ENCODE peak calls at places on chromosomes 6 and 20, in nine cellular contexts. Y is small intestine, T is cardiac muscle cell, U is fibroblast of villous mesenchyme, F is Karpas-422, L is BE2C, H is pancreas, J is bronchial epithelial cell, X is AG04449. I is an unnamed sample.
A peak's percentile ranks its signal among the peaks of the same experiment; 100 is the strongest.

GRCh38 chr6:112282217-112282616 is 27.9 kb upstream of the LAMA4 start:
- DNase-seq in T (peak; percentile 91), H (no peak), L (peak; percentile 60), Y (no peak), U (peak; percentile 86), X (peak; percentile 80), F (no peak), J (peak; percentile 64), I (peak; percentile 55)

GRCh38 chr6:39157511-39157910 is 42.5 kb upstream of the SAYSD1 start:
- DNase-seq in J (no peak), F (no peak), Y (no peak), H (no peak), L (no peak), U (no peak), X (no peak), T (peak; percentile 18), I (no peak)

GRCh38 chr6:41682497-41682961 is 44.3 kb downstream of the MDFI start:
- DNase-seq in U (no peak), F (no peak), X (no peak), H (peak; percentile 60), T (no peak), J (no peak), Y (no peak), L (no peak), I (no peak)

GRCh38 chr6:13119549-13119948 is 208.8 kb downstream of the TBC1D7 start:
- DNase-seq in F (no peak), H (peak; percentile 29), X (no peak), L (no peak), U (no peak), Y (no peak), J (no peak), T (no peak), I (no peak)

GRCh38 chr20:33732166-33732970 is 572 bp downstream of the ZNF341 start:
- DNase-seq in Y (peak; percentile 87), U (peak; percentile 86), X (no peak), F (peak; percentile 96), H (peak; percentile 97), L (peak; percentile 93), J (peak; percentile 50), T (no peak), I (peak; percentile 93)

GRCh38 chr20:17971571-17972013 is 2.8 kb downstream of the MGME1 start:
- DNase-seq in U (peak; percentile 56), H (no peak), J (no peak), Y (peak; percentile 27), X (peak; percentile 72), F (peak; percentile 60), L (no peak), T (peak; percentile 48), I (no peak)

GRCh38 chr6:36204068-36204753 is 7.7 kb downstream of the BRPF3 start:
- DNase-seq in F (no peak), J (no peak), L (no peak), T (no peak), U (no peak), Y (peak; percentile 51), H (no peak), X (no peak), I (no peak)

GRCh38 chr6:21628162-21628561 is 34.6 kb downstream of the SOX4 start:
- DNase-seq in Y (no peak), T (no peak), F (no peak), X (no peak), L (no peak), U (no peak), H (no peak), J (no peak), I (no peak)

GRCh38 chr20:36153754-36154695 is 515 bp upstream of the EPB41L1 start:
- DNase-seq in Y (peak; percentile 49), X (no peak), L (peak; percentile 96), J (peak; percentile 31), U (peak; percentile 52), H (peak; percentile 92), T (peak; percentile 89), F (no peak), I (peak; percentile 87)

GRCh38 chr6:14542670-14543366 is 425.2 kb downstream of the CD83 start:
- DNase-seq in Y (no peak), X (no peak), L (peak; percentile 15), T (no peak), J (peak; percentile 82), F (no peak), U (peak; percentile 17), H (no peak), I (no peak)

GRCh38 chr6:146901940-146902816 is 302.0 kb upstream of the STXBP5 start:
- DNase-seq in H (no peak), L (no peak), Y (no peak), F (peak; percentile 42), U (peak; percentile 41), T (no peak), X (no peak), J (peak; percentile 21), I (no peak)

GRCh38 chr6:150142304-150142656 is 564 bp upstream of the PPP1R14C start:
- DNase-seq in F (no peak), L (no peak), J (peak; percentile 94), T (peak; percentile 20), Y (no peak), X (no peak), H (no peak), U (no peak), I (no peak)

GRCh38 chr20:32855387-32855786 is 3.3 kb upstream of the EFCAB8 start:
- DNase-seq in U (no peak), L (no peak), F (no peak), X (no peak), Y (no peak), H (no peak), T (no peak), J (no peak), I (no peak)

GRCh38 chr6:56497270-56497669 is 145.4 kb downstream of the DST start:
- DNase-seq in Y (no peak), F (no peak), H (no peak), T (no peak), J (no peak), X (no peak), L (no peak), U (peak; percentile 55), I (no peak)

GRCh38 chr6:32947552-32948465 is 5.1 kb downstream of the HLA-DMA start:
- DNase-seq in H (no peak), X (no peak), T (peak; percentile 43), J (peak; percentile 62), U (peak; percentile 36), L (peak; percentile 28), F (peak; percentile 75), Y (peak; percentile 75), I (no peak)

GRCh38 chr20:38229376-38230252 is 30.9 kb downstream of the KIAA1755 start:
- DNase-seq in X (no peak), H (no peak), J (peak; percentile 19), T (peak; percentile 45), Y (no peak), U (peak; percentile 50), F (peak; percentile 75), L (no peak), I (no peak)

GRCh38 chr6:7053125-7053784 is 54.5 kb upstream of the RREB1 start:
- DNase-seq in H (no peak), J (no peak), L (no peak), T (no peak), X (no peak), U (no peak), F (no peak), Y (peak; percentile 82), I (no peak)

GRCh38 chr6:133062702-133063319 is 178.3 kb upstream of the EYA4 start:
- DNase-seq in U (no peak), H (no peak), L (no peak), J (no peak), Y (no peak), X (no peak), T (no peak), F (no peak), I (no peak)

GRCh38 chr6:14791525-14791924 is 454.3 kb upstream of the JARID2 start:
- DNase-seq in U (peak; percentile 75), H (no peak), X (peak; percentile 36), F (no peak), L (no peak), Y (no peak), T (no peak), J (no peak), I (no peak)

GRCh38 chr6:41615311-41615710 is 23.0 kb upstream of the MDFI start:
- DNase-seq in F (no peak), Y (no peak), X (no peak), T (no peak), H (no peak), J (no peak), U (no peak), L (no peak), I (no peak)

GRCh38 chr6:4772750-4773149 is 3.5 kb upstream of the CDYL start:
- DNase-seq in T (no peak), L (no peak), F (no peak), U (no peak), J (no peak), X (no peak), H (no peak), Y (no peak), I (no peak)
- H3K4me3 ChIP-seq in T (no peak overlapping the region), L (no peak overlapping the region), F (no peak overlapping the region), U (no peak overlapping the region), J (no peak overlapping the region), X (no peak overlapping the region), H (no peak overlapping the region), Y (no peak overlapping the region), I (no peak overlapping the region)

DNA sequence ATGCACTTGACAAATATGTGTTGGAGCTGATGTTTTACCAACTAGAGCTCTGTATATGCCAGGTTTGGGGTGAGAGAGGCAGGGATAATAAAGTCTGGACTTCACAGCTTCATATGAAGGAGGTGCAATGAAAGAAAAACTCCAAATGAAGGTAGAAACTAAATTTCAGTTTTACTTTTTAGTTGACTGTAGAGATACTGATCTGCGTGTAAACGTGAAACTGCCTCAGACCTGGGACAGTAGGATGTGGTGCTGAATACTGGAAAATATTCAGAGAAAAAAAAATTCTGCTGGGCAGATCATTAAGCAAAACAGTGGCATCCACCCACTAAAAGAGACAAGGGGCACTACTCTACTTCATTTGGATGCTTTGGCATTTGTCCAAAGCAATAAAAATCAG is 94.5 kb downstream of the BACH2 start:
- DNase-seq in U (no peak), F (no peak), Y (no peak), H (no peak), L (no peak), T (no peak), X (no peak), J (no peak), I (no peak)
- H3K4me3 ChIP-seq in U (no peak overlapping the region), F (no peak overlapping the region), Y (no peak overlapping the region), H (no peak overlapping the region), L (no peak overlapping the region), T (no peak overlapping the region), X (no peak overlapping the region), J (no peak overlapping the region), I (no peak overlapping the region)

GRCh38 chr6:108118791-108119211 is 44.3 kb upstream of the OSTM1 start:
- DNase-seq in T (no peak), F (no peak), U (no peak), Y (no peak), H (no peak), L (no peak), X (no peak), J (no peak), I (no peak)
- H3K4me3 ChIP-seq in T (peak overlapping the region; percentile 13), F (no peak overlapping the region), U (peak overlapping the region; percentile 28), Y (peak overlapping the region; percentile 66), H (peak overlapping the region; percentile 75), L (peak overlapping the region; percentile 55), X (peak overlapping the region; percentile 38), J (no peak overlapping the region), I (peak overlapping the region; percentile 82)

DNA sequence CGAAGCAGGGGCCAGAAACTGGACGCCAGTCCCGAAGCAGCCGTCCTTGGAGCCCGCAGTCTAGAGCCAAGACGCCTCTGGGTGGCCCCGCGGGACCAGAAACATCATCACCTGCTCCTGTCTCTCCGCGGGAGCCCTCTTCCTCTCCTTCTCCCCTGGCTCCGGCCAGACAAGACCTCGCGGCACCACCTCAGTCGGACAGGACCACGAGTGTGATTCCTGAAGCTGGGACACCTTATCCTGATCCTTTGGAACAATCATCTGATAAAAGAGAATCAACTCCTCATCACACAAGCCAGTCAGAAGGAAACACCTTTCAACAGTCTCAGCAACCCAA is 446 bp downstream of the RSPH4A start:
- DNase-seq in T (peak; percentile 19), J (no peak), F (peak; percentile 52), X (no peak), Y (no peak), U (no peak), L (peak; percentile 11), H (peak; percentile 30), I (peak; percentile 57)
- H3K4me3 ChIP-seq in T (peak overlapping the region; percentile 60), J (peak overlapping the region; percentile 47), F (peak overlapping the region; percentile 72), X (peak overlapping the region; percentile 86), Y (peak overlapping the region; percentile 43), U (peak overlapping the region; percentile 65), L (peak overlapping the region; percentile 52), H (peak overlapping the region; percentile 59), I (peak overlapping the region; percentile 76)